ENCODE peak calls at places on chromosomes 6 and 20, in nine cellular contexts. Z, T, I, F, K, N, R, M and P are unnamed samples.

GRCh38 chr6:137811912-137812553 is 55.0 kb upstream of the TNFAIP3 start:
- DNase-seq in Z (no peak), T (no peak), I (no peak), F (no peak), K (no peak), N (no peak), R (no peak), M (no peak), P (no peak)

GRCh38 chr6:157990321-157991066 is 8.8 kb downstream of the SYNJ2 start:
- DNase-seq in Z (no peak), T (no peak), I (peak; percentile 62), F (no peak), K (no peak), N (no peak), R (no peak), M (no peak), P (no peak)

GRCh38 chr6:56999049-56999448 is 44.1 kb downstream of the BEND6 start:
- DNase-seq in Z (no peak), T (no peak), I (no peak), F (no peak), K (no peak), N (no peak), R (no peak), M (no peak), P (no peak)

GRCh38 chr20:9025643-9026042 is 43.2 kb upstream of the PLCB4 start:
- DNase-seq in Z (no peak), T (no peak), I (no peak), F (no peak), K (peak; percentile 88), N (no peak), R (no peak), M (no peak), P (no peak)

GRCh38 chr6:42383421-42384208 is 68.1 kb downstream of the TRERF1 start:
- DNase-seq in Z (no peak), T (no peak), I (no peak), F (no peak), K (no peak), N (no peak), R (no peak), M (no peak), P (no peak)

GRCh38 chr20:23287366-23288190 is 63.0 kb upstream of the NXT1 start:
- DNase-seq in Z (no peak), T (no peak), I (no peak), F (no peak), K (no peak), N (peak; percentile 17), R (no peak), M (no peak), P (no peak)

GRCh38 chr6:96236471-96236870 is 220.7 kb downstream of the FUT9 start:
- DNase-seq in Z (no peak), T (no peak), I (no peak), F (no peak), K (no peak), N (no peak), R (no peak), M (no peak), P (no peak)

GRCh38 chr20:4490595-4491280 is 231.0 kb upstream of the PRND start:
- DNase-seq in Z (no peak), T (no peak), I (no peak), F (no peak), K (peak; percentile 41), N (no peak), R (no peak), M (no peak), P (no peak)

GRCh38 chr20:31833130-31833930 is 12.1 kb downstream of the FOXS1 start:
- DNase-seq in Z (peak; percentile 63), T (peak; percentile 58), I (peak; percentile 66), F (peak; percentile 58), K (peak; percentile 20), N (peak; percentile 79), R (peak; percentile 89), M (no peak), P (no peak)

GRCh38 chr20:45872626-45873025 is 8.4 kb upstream of the ZSWIM1 start:
- DNase-seq in Z (no peak), T (no peak), I (no peak), F (no peak), K (no peak), N (no peak), R (peak; percentile 18), M (no peak), P (no peak)

GRCh38 chr6:118509009-118509617 is 39.0 kb upstream of the PLN start:
- DNase-seq in Z (no peak), T (no peak), I (no peak), F (no peak), K (peak; percentile 55), N (peak; percentile 21), R (peak; percentile 19), M (no peak), P (no peak)

GRCh38 chr6:9412951-9413559 is 977.7 kb upstream of the SLC35B3 start:
- DNase-seq in Z (peak; percentile 31), T (peak; percentile 24), I (no peak), F (no peak), K (no peak), N (peak; percentile 51), R (peak; percentile 73), M (no peak), P (no peak)

GRCh38 chr6:106145741-106146227 is 59.6 kb downstream of the PRDM1 start:
- DNase-seq in Z (no peak), T (no peak), I (no peak), F (no peak), K (peak; percentile 59), N (no peak), R (peak; percentile 65), M (no peak), P (no peak)

GRCh38 chr6:106141441-106142237 is 55.5 kb downstream of the PRDM1 start:
- DNase-seq in Z (no peak), T (no peak), I (peak; percentile 56), F (no peak), K (no peak), N (no peak), R (no peak), M (no peak), P (no peak)

GRCh38 chr6:106145144-106145543 is 59.0 kb downstream of the PRDM1 start:
- DNase-seq in Z (no peak), T (no peak), I (no peak), F (no peak), K (no peak), N (no peak), R (no peak), M (no peak), P (no peak)

GRCh38 chr6:106142876-106143431 is 56.8 kb downstream of the PRDM1 start:
- DNase-seq in Z (no peak), T (no peak), I (no peak), F (no peak), K (no peak), N (no peak), R (peak; percentile 33), M (no peak), P (no peak)

DNA sequence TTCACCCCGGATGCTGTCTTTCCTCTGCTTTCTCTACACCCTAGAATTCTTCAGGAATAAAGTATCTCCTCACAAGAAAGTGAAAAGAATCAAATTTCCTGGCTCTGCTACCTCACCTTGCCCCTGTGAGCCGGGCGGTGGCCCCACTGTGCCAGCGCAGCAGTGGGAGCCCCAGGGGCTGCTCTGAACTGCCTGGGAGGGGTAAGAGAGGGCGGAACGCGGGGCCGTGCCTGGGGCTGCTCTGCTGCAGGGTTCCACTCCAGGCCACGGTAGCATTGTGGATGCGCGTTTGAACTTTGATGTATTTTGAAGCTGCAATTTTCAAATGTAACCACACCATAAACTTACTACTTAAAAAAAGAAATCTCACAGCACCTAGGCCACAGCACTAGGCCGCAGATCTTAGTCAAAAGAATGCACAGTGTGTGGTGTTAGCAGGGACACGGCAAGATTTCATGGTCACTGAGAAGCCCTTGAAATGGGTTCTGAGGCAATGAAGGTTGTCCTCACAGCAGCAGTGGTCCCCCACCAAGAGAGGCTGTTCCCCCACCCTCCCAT is 57.5 kb downstream of the PRDM1 start:
- DNase-seq in Z (no peak), T (no peak), I (no peak), F (no peak), K (no peak), N (no peak), R (no peak), M (no peak), P (no peak)
- H3K4me1 ChIP-seq in Z (no peaks in the 10 kb centered on the region), T (no peaks in the 10 kb centered on the region), I (peaks cover 28% of the 10 kb centered on the region), F (no peaks in the 10 kb centered on the region), K (peaks cover 11% of the 10 kb centered on the region), N (no peaks in the 10 kb centered on the region), R (no peaks in the 10 kb centered on the region), M (no peaks in the 10 kb centered on the region), P (no peaks in the 10 kb centered on the region)

GRCh38 chr6:36609582-36609981 is 15.4 kb downstream of the SRSF3 start:
- DNase-seq in Z (no peak), T (no peak), I (no peak), F (no peak), K (no peak), N (no peak), R (no peak), M (no peak), P (no peak)

GRCh38 chr6:36605560-36606391 is 11.6 kb downstream of the SRSF3 start:
- DNase-seq in Z (no peak), T (no peak), I (no peak), F (no peak), K (no peak), N (no peak), R (no peak), M (no peak), P (no peak)

GRCh38 chr6:36608788-36609563 is 14.8 kb downstream of the SRSF3 start:
- DNase-seq in Z (no peak), T (no peak), I (no peak), F (no peak), K (no peak), N (peak; percentile 30), R (no peak), M (no peak), P (no peak)

GRCh38 chr6:36610041-36610440 is 15.9 kb downstream of the SRSF3 start:
- DNase-seq in Z (no peak), T (no peak), I (no peak), F (peak; percentile 15), K (no peak), N (no peak), R (no peak), M (no peak), P (no peak)

GRCh38 chr6:36607782-36608386 is 13.7 kb downstream of the SRSF3 start:
- DNase-seq in Z (peak; percentile 71), T (no peak), I (no peak), F (no peak), K (no peak), N (no peak), R (no peak), M (peak; percentile 71), P (peak; percentile 77)
- H3K4me1 ChIP-seq in Z (peaks cover 61% of the 10 kb centered on the region), T (no peaks in the 10 kb centered on the region), I (peaks cover 55% of the 10 kb centered on the region), F (no peaks in the 10 kb centered on the region), K (peaks cover 11% of the 10 kb centered on the region), N (peaks cover 51% of the 10 kb centered on the region), R (no peaks in the 10 kb centered on the region), M (peaks cover 4% of the 10 kb centered on the region), P (peaks cover 63% of the 10 kb centered on the region)

DNA sequence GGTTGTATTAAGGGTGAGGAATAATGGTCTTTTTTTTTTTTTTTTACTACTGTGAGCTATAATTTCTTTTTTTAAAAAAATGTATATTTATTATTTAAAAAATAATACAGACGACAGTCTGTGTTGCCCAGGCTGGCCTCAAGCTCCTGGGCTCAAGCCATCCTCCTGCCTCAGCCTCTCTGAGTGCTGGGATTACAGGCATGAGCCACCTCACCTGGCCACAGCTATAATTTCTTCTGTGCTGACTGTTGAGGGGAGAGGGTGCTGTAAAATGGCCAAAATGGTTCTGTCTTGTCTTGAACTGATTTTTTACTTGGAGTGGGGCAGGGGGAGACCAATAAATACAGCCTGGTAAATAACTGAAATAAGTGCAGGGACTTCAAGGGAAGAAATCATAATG is 3.6 kb downstream of the SRSF3 start:
- DNase-seq in Z (no peak), T (no peak), I (no peak), F (no peak), K (no peak), N (no peak), R (no peak), M (no peak), P (no peak)
- H3K4me1 ChIP-seq in Z (peaks cover 41% of the 10 kb centered on the region), T (peaks cover 8% of the 10 kb centered on the region), I (peaks cover 68% of the 10 kb centered on the region), F (no peaks in the 10 kb centered on the region), K (peaks cover 9% of the 10 kb centered on the region), N (peaks cover 43% of the 10 kb centered on the region), R (peaks cover 4% of the 10 kb centered on the region), M (no peaks in the 10 kb centered on the region), P (peaks cover 65% of the 10 kb centered on the region)

GRCh38 chr20:50514035-50514337 is 3.8 kb downstream of the PTPN1 start:
- DNase-seq in Z (no peak), T (no peak), I (no peak), F (no peak), K (no peak), N (no peak), R (no peak), M (no peak), P (no peak)
- H3K4me1 ChIP-seq in Z (peaks cover 25% of the 10 kb centered on the region), T (peaks cover 18% of the 10 kb centered on the region), I (peaks cover 80% of the 10 kb centered on the region), F (no peaks in the 10 kb centered on the region), K (peaks cover 16% of the 10 kb centered on the region), N (peaks cover 55% of the 10 kb centered on the region), R (peaks cover 4% of the 10 kb centered on the region), M (peaks cover 11% of the 10 kb centered on the region), P (peaks cover 73% of the 10 kb centered on the region)